ENCODE peak calls at places on chromosomes 6 and 20, in ten cellular contexts. L, Q, C, R, W, G, H, S, T and O are unnamed samples.

GRCh38 chr6:107315116-107315515 is 144.2 kb downstream of the PDSS2 start:
- DNase-seq in L (no peak), Q (no peak), C (no peak), R (no peak), W (no peak), G (no peak), H (no peak), S (no peak), T (no peak), O (no peak)

GRCh38 chr6:6725120-6725833 is 136.8 kb downstream of the LY86 start:
- DNase-seq in L (no peak), Q (no peak), C (no peak), R (no peak), W (no peak), G (peak), H (no peak), S (no peak), T (no peak), O (no peak)

GRCh38 chr6:45697605-45698004 is 318.1 kb downstream of the CLIC5 start:
- DNase-seq in L (peak), Q (peak), C (no peak), R (no peak), W (no peak), G (no peak), H (peak), S (no peak), T (no peak), O (no peak)

GRCh38 chr20:61331542-61331941 is 79.5 kb downstream of the CDH4 start:
- DNase-seq in L (no peak), Q (no peak), C (no peak), R (no peak), W (peak), G (no peak), H (no peak), S (no peak), T (no peak), O (no peak)

GRCh38 chr6:127342946-127343752 is at the start of gene ECHDC1:
- DNase-seq in L (peak), Q (peak), C (peak), R (peak), W (peak), G (peak), H (peak), S (peak), T (peak), O (peak)

GRCh38 chr6:28351087-28351486 is 1.3 kb downstream of the ZKSCAN3 start:
- DNase-seq in L (no peak), Q (no peak), C (no peak), R (peak), W (no peak), G (no peak), H (no peak), S (no peak), T (no peak), O (no peak)

GRCh38 chr20:64099880-64100565 is 7.3 kb downstream of the NPBWR2 start:
- DNase-seq in L (peak), Q (no peak), C (no peak), R (no peak), W (no peak), G (no peak), H (no peak), S (no peak), T (no peak), O (no peak)

GRCh38 chr6:38831865-38832264 is 116.8 kb downstream of the DNAH8 start:
- DNase-seq in L (no peak), Q (no peak), C (no peak), R (no peak), W (no peak), G (no peak), H (no peak), S (no peak), T (no peak), O (no peak)

GRCh38 chr6:164286021-164286420 is 871.5 kb downstream of the QKI start:
- DNase-seq in L (no peak), Q (peak), C (no peak), R (no peak), W (no peak), G (no peak), H (peak), S (no peak), T (no peak), O (no peak)

GRCh38 chr20:1002682-1003561 is 811 bp upstream of the RSPO4 start:
- DNase-seq in L (no peak), Q (no peak), C (no peak), R (no peak), W (no peak), G (peak), H (no peak), S (no peak), T (no peak), O (no peak)

GRCh38 chr20:19943021-19943659 is 74.0 kb upstream of the NAA20 start:
- DNase-seq in L (no peak), Q (no peak), C (peak), R (peak), W (no peak), G (no peak), H (no peak), S (no peak), T (no peak), O (no peak)

GRCh38 chr6:107046316-107046715 is 18.3 kb downstream of the MTRES1 start:
- DNase-seq in L (no peak), Q (no peak), C (no peak), R (no peak), W (no peak), G (no peak), H (no peak), S (no peak), T (no peak), O (no peak)

GRCh38 chr20:3255728-3256127 is 16.7 kb upstream of the SLC4A11 start:
- DNase-seq in L (no peak), Q (no peak), C (no peak), R (no peak), W (no peak), G (no peak), H (no peak), S (no peak), T (no peak), O (no peak)

GRCh38 chr20:3262566-3262965 is 23.6 kb upstream of the SLC4A11 start:
- DNase-seq in L (no peak), Q (peak), C (no peak), R (no peak), W (no peak), G (no peak), H (peak), S (no peak), T (no peak), O (no peak)

GRCh38 chr20:3258429-3258828 is 19.4 kb upstream of the SLC4A11 start:
- DNase-seq in L (no peak), Q (no peak), C (no peak), R (no peak), W (no peak), G (no peak), H (no peak), S (no peak), T (no peak), O (no peak)
- TF ChIP-seq CTCF in L (no peak), Q (no peak), C (no peak), R (no peak), W (no peak), G (no peak), H (no peak), S (no peak), T (no peak), O (no peak)

GRCh38 chr6:124659427-124659826 is 302.8 kb upstream of the RNF217 start:
- DNase-seq in L (no peak), Q (no peak), C (no peak), R (no peak), W (no peak), G (no peak), H (no peak), S (no peak), T (no peak), O (no peak)
- TF ChIP-seq CTCF in L (no peak), Q (no peak), C (no peak), R (no peak), W (no peak), G (no peak), H (peak), S (no peak), T (no peak), O (no peak)

DNA sequence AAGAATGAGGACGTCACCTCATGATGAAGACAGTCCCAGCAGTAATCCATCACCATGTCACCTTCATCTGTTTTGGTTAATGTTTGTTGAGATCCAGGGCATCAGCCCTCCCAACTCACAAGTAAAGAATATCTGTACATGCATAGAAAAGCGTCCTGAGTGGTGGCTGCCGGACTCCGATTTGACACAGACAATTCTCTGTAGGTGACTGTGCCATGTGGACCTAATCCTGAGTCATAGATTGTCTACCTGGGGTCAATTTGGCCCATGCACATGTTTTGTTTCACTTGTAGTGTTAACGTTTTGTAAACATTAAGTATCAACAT is 168.4 kb upstream of the UST start:
- DNase-seq in L (no peak), Q (no peak), C (no peak), R (no peak), W (no peak), G (no peak), H (no peak), S (no peak), T (no peak), O (no peak)
- TF ChIP-seq CTCF in L (no peak), Q (no peak), C (no peak), R (no peak), W (peak), G (no peak), H (no peak), S (no peak), T (no peak), O (no peak)

GRCh38 chr6:2999621-3000455 is at the start of gene NQO2:
- DNase-seq in L (peak), Q (peak), C (peak), R (peak), W (peak), G (peak), H (peak), S (peak), T (peak), O (peak)
- TF ChIP-seq CTCF in L (no peak), Q (no peak), C (peak), R (no peak), W (no peak), G (no peak), H (no peak), S (no peak), T (no peak), O (no peak)

GRCh38 chr20:38875170-38875993 is 50.8 kb upstream of the FAM83D start:
- DNase-seq in L (peak), Q (no peak), C (no peak), R (no peak), W (peak), G (peak), H (no peak), S (peak), T (no peak), O (no peak)
- TF ChIP-seq CTCF in L (no peak), Q (no peak), C (no peak), R (no peak), W (no peak), G (no peak), H (no peak), S (no peak), T (no peak), O (no peak)